ENCODE peak calls at places on chromosomes 5 and 9, in six cellular contexts. D is body of pancreas, U is IMR-90, L is stomach, E is esophagus muscularis mucosa, X is breast epithelium. C is an unnamed sample.

GRCh38 chr5:32329395-32329834 is 16.7 kb upstream of the MTMR12 start:
- DNase-seq in D (peak; percentile 76), U (peak; percentile 60), L (peak; percentile 76), E (peak; percentile 92), X (peak; percentile 71), C (peak; percentile 76)

GRCh38 chr9:37104183-37104889 is 16.0 kb upstream of the ZCCHC7 start:
- DNase-seq in D (no peak), U (peak; percentile 91), L (no peak), E (no peak), X (no peak), C (no peak)

GRCh38 chr5:14054965-14055963 is 87.9 kb upstream of the TRIO start:
- DNase-seq in D (no peak), U (peak; percentile 81), L (no peak), E (no peak), X (no peak), C (no peak)

GRCh38 chr5:151661968-151662732 is 24.6 kb downstream of the SPARC start:
- DNase-seq in D (no peak), U (no peak), L (no peak), E (no peak), X (no peak), C (no peak)

GRCh38 chr9:92393686-92394085 is 10.7 kb downstream of the OGN start:
- DNase-seq in D (no peak), U (no peak), L (no peak), E (no peak), X (no peak), C (no peak)

GRCh38 chr9:86548220-86548619 is 194.0 kb upstream of the TUT7 start:
- DNase-seq in D (no peak), U (no peak), L (no peak), E (no peak), X (no peak), C (no peak)

GRCh38 chr5:24642022-24642421 is 2.8 kb downstream of the CDH10 start:
- DNase-seq in D (no peak), U (peak; percentile 0), L (no peak), E (no peak), X (no peak), C (peak; percentile 21)

GRCh38 chr9:136187683-136188586 is 17.0 kb downstream of the LHX3 start:
- DNase-seq in D (no peak), U (no peak), L (no peak), E (no peak), X (no peak), C (no peak)

GRCh38 chr9:82606761-82607382 is 456.1 kb downstream of the RASEF start:
- DNase-seq in D (peak; percentile 62), U (peak; percentile 81), L (peak; percentile 39), E (no peak), X (no peak), C (peak; percentile 58)

GRCh38 chr5:111234125-111234524 is 9.9 kb downstream of the CAMK4 start:
- DNase-seq in D (no peak), U (no peak), L (no peak), E (no peak), X (no peak), C (no peak)

GRCh38 chr5:53362521-53362941 is 117.9 kb upstream of the FST start:
- DNase-seq in D (no peak), U (peak; percentile 97), L (no peak), E (no peak), X (no peak), C (no peak)

GRCh38 chr9:16867571-16868311 is 2.7 kb downstream of the BNC2 start:
- DNase-seq in D (no peak), U (peak; percentile 81), L (no peak), E (peak; percentile 94), X (no peak), C (no peak)

GRCh38 chr9:17004500-17004899 is 130.3 kb upstream of the CNTLN start:
- DNase-seq in D (no peak), U (peak; percentile 49), L (no peak), E (no peak), X (no peak), C (no peak)

GRCh38 chr5:90134892-90135291 is 274.7 kb downstream of the CETN3 start:
- DNase-seq in D (no peak), U (peak; percentile 31), L (peak; percentile 38), E (no peak), X (no peak), C (peak; percentile 38)

GRCh38 chr5:14237313-14238086 is 94.4 kb downstream of the TRIO start:
- DNase-seq in D (no peak), U (no peak), L (no peak), E (peak; percentile 21), X (no peak), C (no peak)

GRCh38 chr5:61613679-61614078 is 281.6 kb downstream of the ZSWIM6 start:
- DNase-seq in D (no peak), U (no peak), L (no peak), E (no peak), X (no peak), C (no peak)

GRCh38 chr5:159336586-159337290 is 6.5 kb upstream of the IL12B start:
- DNase-seq in D (no peak), U (no peak), L (no peak), E (no peak), X (no peak), C (no peak)

GRCh38 chr9:22440841-22441240 is 5.8 kb upstream of the DMRTA1 start:
- DNase-seq in D (no peak), U (no peak), L (no peak), E (no peak), X (no peak), C (no peak)

GRCh38 chr5:9479361-9479760 is 66.5 kb downstream of the SEMA5A start:
- DNase-seq in D (no peak), U (peak; percentile 25), L (no peak), E (peak; percentile 29), X (no peak), C (no peak)

GRCh38 chr5:177359451-177359851 is 1.7 kb downstream of the RGS14 start:
- DNase-seq in D (no peak), U (no peak), L (no peak), E (no peak), X (no peak), C (no peak)

GRCh38 chr5:177355868-177356168 is 1.9 kb upstream of the RGS14 start:
- DNase-seq in D (no peak), U (no peak), L (no peak), E (no peak), X (no peak), C (no peak)

GRCh38 chr5:177356756-177357458 is 817 bp upstream of the RGS14 start:
- DNase-seq in D (no peak), U (no peak), L (no peak), E (no peak), X (no peak), C (no peak)

GRCh38 chr5:177358333-177358939 is 712 bp downstream of the RGS14 start:
- DNase-seq in D (no peak), U (no peak), L (no peak), E (no peak), X (no peak), C (no peak)

GRCh38 chr5:177357459-177358332 is at the start of gene RGS14:
- DNase-seq in D (no peak), U (peak; percentile 47), L (peak; percentile 45), E (no peak), X (no peak), C (no peak)
- TF ChIP-seq POLR2A in D (no peak), U (no peak), L (no peak), E (no peak), X (no peak), C (no peak)

GRCh38 chr9:123364241-123364824 is 8.3 kb downstream of the CRB2 start:
- DNase-seq in D (no peak), U (peak; percentile 61), L (no peak), E (no peak), X (no peak), C (no peak)
- H3K27ac ChIP-seq in D (no peak overlapping the region), U (no peak overlapping the region), L (no peak overlapping the region), E (no peak overlapping the region), X (no peak overlapping the region), C (no peak overlapping the region)

GRCh38 chr5:134526483-134527155 is 1.1 kb downstream of the JADE2 start:
- DNase-seq in D (peak; percentile 82), U (no peak), L (peak; percentile 82), E (peak; percentile 95), X (peak; percentile 75), C (peak; percentile 85)

GRCh38 chr5:134527156-134527960 is 1.9 kb downstream of the JADE2 start:
- DNase-seq in D (peak; percentile 74), U (peak; percentile 90), L (peak; percentile 82), E (peak; percentile 95), X (peak; percentile 76), C (peak; percentile 86)

GRCh38 chr5:134524826-134525686 is at the start of gene JADE2:
- DNase-seq in D (peak; percentile 78), U (peak; percentile 68), L (peak; percentile 75), E (peak; percentile 96), X (peak; percentile 76), C (peak; percentile 74)

GRCh38 chr5:134524219-134524825 is 1.1 kb upstream of the JADE2 start:
- DNase-seq in D (peak; percentile 91), U (peak; percentile 63), L (peak; percentile 90), E (peak; percentile 96), X (peak; percentile 86), C (peak; percentile 91)

DNA sequence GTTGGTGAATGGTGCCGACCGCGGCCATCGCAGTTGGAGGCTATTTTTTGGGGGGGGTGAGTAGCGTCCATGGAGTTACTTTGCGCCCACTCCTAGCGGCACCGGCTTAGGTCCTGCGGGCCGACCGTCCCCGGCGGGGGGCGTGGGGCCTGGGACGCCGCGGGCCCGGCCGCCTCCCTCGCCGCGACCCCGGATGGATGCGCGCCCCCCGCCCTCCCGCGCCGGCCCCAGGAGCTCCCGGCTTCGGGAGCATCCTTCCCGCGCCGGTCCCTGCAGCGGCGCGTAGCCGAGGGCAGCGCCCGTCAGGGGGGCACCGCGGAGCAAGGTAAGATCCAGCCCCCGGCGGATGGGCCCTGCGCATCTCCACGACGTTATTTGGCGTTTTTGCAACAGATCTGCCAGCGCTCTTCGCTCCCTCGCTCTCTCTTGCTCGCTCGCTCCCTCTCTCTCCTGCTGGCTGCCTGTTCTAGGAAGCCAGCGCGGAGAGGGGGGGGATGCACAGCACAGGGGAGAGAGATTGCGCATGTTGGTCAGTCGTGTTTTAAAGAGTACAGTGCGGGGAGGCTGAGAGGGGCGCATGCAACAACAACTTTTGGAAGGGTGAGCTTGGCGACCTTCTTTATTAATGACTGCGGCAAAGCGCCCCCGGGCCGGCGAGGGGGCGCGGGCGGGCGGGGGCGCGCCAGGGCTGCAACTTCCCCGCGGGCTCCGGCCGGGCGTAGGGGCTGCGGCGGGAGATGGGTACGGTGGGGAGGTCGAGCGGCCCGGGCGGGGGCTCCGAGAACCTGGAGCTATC is 415 bp downstream of the JADE2 start:
- DNase-seq in D (peak; percentile 81), U (peak; percentile 83), L (peak; percentile 71), E (no peak), X (peak; percentile 70), C (peak; percentile 75)
- TF ChIP-seq POLR2A in D (peak; percentile 48), U (peak; percentile 68), L (no peak), E (peak; percentile 35), X (peak; percentile 42), C (no peak)

GRCh38 chr9:115121140-115121710 is 3.3 kb upstream of the TNC start:
- DNase-seq in D (no peak), U (no peak), L (no peak), E (no peak), X (no peak), C (no peak)
- H3K27ac ChIP-seq in D (no peak overlapping the region), U (no peak overlapping the region), L (no peak overlapping the region), E (no peak overlapping the region), X (peak overlapping the region; percentile 6), C (no peak overlapping the region)

C was measured in testis.